ENCODE peak calls at places on chromosome 18, in four cellular contexts. One of them, this sample, is unnamed. For H3K27me3, the result is how much of the 10 kb centered on the place peaks cover.

GRCh38 chr18:77086034-77086433 is 46.5 kb downstream of the MBP start:
- DNase-seq in spleen: no peak
- DNase-seq in lower lobe of right lung: no peak
- DNase-seq in BJ: peak
- DNase-seq in this sample: peak

GRCh38 chr18:69484699-69485396 is 84.2 kb downstream of the DOK6 start:
- DNase-seq in BJ: peak
- DNase-seq in lower lobe of right lung: no peak
- DNase-seq in spleen: no peak
- DNase-seq in this sample: no peak

GRCh38 chr18:26813043-26813442 is 52.5 kb downstream of the AQP4 start:
- DNase-seq in lower lobe of right lung: no peak
- DNase-seq in spleen: no peak
- DNase-seq in BJ: no peak
- DNase-seq in this sample: peak

GRCh38 chr18:23191952-23192662 is 56.8 kb downstream of the CABLES1 start:
- DNase-seq in BJ: peak
- DNase-seq in lower lobe of right lung: no peak
- DNase-seq in spleen: peak
- DNase-seq in this sample: peak

GRCh38 chr18:42338683-42339082 is 383.6 kb downstream of the PIK3C3 start:
- DNase-seq in spleen: no peak
- DNase-seq in BJ: no peak
- DNase-seq in lower lobe of right lung: no peak
- DNase-seq in this sample: no peak

GRCh38 chr18:31630549-31630948 is 38.9 kb downstream of the TTR start:
- DNase-seq in BJ: no peak
- DNase-seq in spleen: no peak
- DNase-seq in lower lobe of right lung: no peak
- DNase-seq in this sample: no peak

GRCh38 chr18:77133051-77133919 is 702 bp upstream of the MBP start:
- DNase-seq in BJ: no peak
- DNase-seq in spleen: peak
- DNase-seq in lower lobe of right lung: peak
- DNase-seq in this sample: no peak

GRCh38 chr18:75926811-75927210 is 499.3 kb upstream of the SMIM21 start:
- DNase-seq in lower lobe of right lung: no peak
- DNase-seq in BJ: no peak
- DNase-seq in spleen: no peak
- DNase-seq in this sample: peak

GRCh38 chr18:54222922-54223567 is 1.4 kb downstream of the MBD2 start:
- DNase-seq in spleen: no peak
- DNase-seq in lower lobe of right lung: no peak
- DNase-seq in BJ: no peak
- DNase-seq in this sample: no peak

GRCh38 chr18:76437910-76438309 is 57.1 kb downstream of the ZNF516 start:
- DNase-seq in BJ: no peak
- DNase-seq in spleen: no peak
- DNase-seq in lower lobe of right lung: no peak
- DNase-seq in this sample: no peak

GRCh38 chr18:22391571-22392359 is 25.9 kb downstream of the CTAGE1 start:
- DNase-seq in BJ: peak
- DNase-seq in lower lobe of right lung: no peak
- DNase-seq in spleen: no peak
- DNase-seq in this sample: peak

GRCh38 chr18:13455470-13455869 is 236.9 kb downstream of the LDLRAD4 start:
- DNase-seq in spleen: no peak
- DNase-seq in BJ: no peak
- DNase-seq in lower lobe of right lung: no peak
- DNase-seq in this sample: no peak

GRCh38 chr18:13452448-13452811 is 233.9 kb downstream of the LDLRAD4 start:
- DNase-seq in BJ: peak
- DNase-seq in spleen: no peak
- DNase-seq in lower lobe of right lung: no peak
- DNase-seq in this sample: peak

GRCh38 chr18:13454363-13455150 is 236.0 kb downstream of the LDLRAD4 start:
- DNase-seq in BJ: no peak
- DNase-seq in lower lobe of right lung: no peak
- DNase-seq in spleen: no peak
- DNase-seq in this sample: no peak

GRCh38 chr18:13452851-13453524 is 234.4 kb downstream of the LDLRAD4 start:
- DNase-seq in spleen: no peak
- DNase-seq in lower lobe of right lung: no peak
- DNase-seq in BJ: no peak
- DNase-seq in this sample: no peak

GRCh38 chr18:13453714-13454113 is 235.2 kb downstream of the LDLRAD4 start:
- DNase-seq in BJ: no peak
- DNase-seq in lower lobe of right lung: no peak
- DNase-seq in spleen: no peak
- DNase-seq in this sample: no peak
- H3K27me3 ChIP-seq in BJ: under half
- H3K27me3 ChIP-seq in lower lobe of right lung: under half
- H3K27me3 ChIP-seq in spleen: under half
- H3K27me3 ChIP-seq in this sample: under half

GRCh38 chr18:78975699-78976098 is 3.9 kb upstream of the SALL3 start:
- DNase-seq in spleen: no peak
- DNase-seq in lower lobe of right lung: no peak
- DNase-seq in BJ: no peak
- DNase-seq in this sample: no peak

GRCh38 chr18:78975282-78975681 is 4.3 kb upstream of the SALL3 start:
- DNase-seq in spleen: no peak
- DNase-seq in lower lobe of right lung: no peak
- DNase-seq in BJ: no peak
- DNase-seq in this sample: no peak

GRCh38 chr18:78978336-78979057 is 1.1 kb upstream of the SALL3 start:
- DNase-seq in lower lobe of right lung: no peak
- DNase-seq in spleen: no peak
- DNase-seq in BJ: no peak
- DNase-seq in this sample: no peak

GRCh38 chr18:78977627-78978271 is 1.9 kb upstream of the SALL3 start:
- DNase-seq in spleen: no peak
- DNase-seq in lower lobe of right lung: no peak
- DNase-seq in BJ: no peak
- DNase-seq in this sample: no peak

GRCh38 chr18:78976697-78977626 is 2.7 kb upstream of the SALL3 start:
- DNase-seq in spleen: no peak
- DNase-seq in lower lobe of right lung: no peak
- DNase-seq in BJ: no peak
- DNase-seq in this sample: no peak
- H3K4me3 ChIP-seq in spleen: no peak
- H3K4me3 ChIP-seq in lower lobe of right lung: no peak
- H3K4me3 ChIP-seq in BJ: no peak
- H3K4me3 ChIP-seq in this sample: no peak

GRCh38 chr18:11887305-11888262 is 20.5 kb downstream of the MPPE1 start:
- DNase-seq in lower lobe of right lung: no peak
- DNase-seq in spleen: no peak
- DNase-seq in BJ: no peak
- DNase-seq in this sample: peak

GRCh38 chr18:11891737-11892136 is 16.4 kb downstream of the MPPE1 start:
- DNase-seq in spleen: no peak
- DNase-seq in BJ: no peak
- DNase-seq in lower lobe of right lung: no peak
- DNase-seq in this sample: no peak

GRCh38 chr18:11889284-11889683 is 18.8 kb downstream of the MPPE1 start:
- DNase-seq in spleen: no peak
- DNase-seq in BJ: no peak
- DNase-seq in lower lobe of right lung: no peak
- DNase-seq in this sample: no peak

GRCh38 chr18:11886629-11887028 is 21.5 kb downstream of the MPPE1 start:
- DNase-seq in lower lobe of right lung: no peak
- DNase-seq in spleen: no peak
- DNase-seq in BJ: no peak
- DNase-seq in this sample: no peak

DNA sequence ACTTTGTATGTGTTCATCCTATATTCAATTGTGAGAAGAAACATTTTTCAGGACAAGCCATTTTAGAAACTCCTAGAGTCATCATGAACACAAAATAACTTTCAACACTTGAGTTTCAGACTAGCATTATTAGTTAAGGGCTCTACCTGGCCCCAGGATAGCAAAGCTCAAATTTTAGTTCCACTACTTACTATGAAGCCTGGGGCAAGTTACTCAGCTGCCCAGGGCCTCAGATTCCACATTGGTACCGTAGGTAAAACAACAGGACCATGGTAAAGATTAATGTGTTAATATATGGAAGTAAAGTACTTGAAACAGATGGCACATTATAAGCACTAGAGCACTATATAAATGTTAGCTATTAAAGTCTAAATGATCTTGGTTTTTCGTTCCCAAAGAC is 19.4 kb downstream of the MPPE1 start:
- DNase-seq in BJ: no peak
- DNase-seq in lower lobe of right lung: no peak
- DNase-seq in spleen: no peak
- DNase-seq in this sample: no peak
- H3K27me3 ChIP-seq in BJ: under half
- H3K27me3 ChIP-seq in lower lobe of right lung: under half
- H3K27me3 ChIP-seq in spleen: under half
- H3K27me3 ChIP-seq in this sample: under half

GRCh38 chr18:21242141-21243040 is at the start of gene GREB1L:
- DNase-seq in BJ: no peak
- DNase-seq in spleen: no peak
- DNase-seq in lower lobe of right lung: peak
- DNase-seq in this sample: peak

GRCh38 chr18:21241224-21242131 is 554 bp upstream of the GREB1L start:
- DNase-seq in lower lobe of right lung: no peak
- DNase-seq in BJ: no peak
- DNase-seq in spleen: no peak
- DNase-seq in this sample: no peak

DNA sequence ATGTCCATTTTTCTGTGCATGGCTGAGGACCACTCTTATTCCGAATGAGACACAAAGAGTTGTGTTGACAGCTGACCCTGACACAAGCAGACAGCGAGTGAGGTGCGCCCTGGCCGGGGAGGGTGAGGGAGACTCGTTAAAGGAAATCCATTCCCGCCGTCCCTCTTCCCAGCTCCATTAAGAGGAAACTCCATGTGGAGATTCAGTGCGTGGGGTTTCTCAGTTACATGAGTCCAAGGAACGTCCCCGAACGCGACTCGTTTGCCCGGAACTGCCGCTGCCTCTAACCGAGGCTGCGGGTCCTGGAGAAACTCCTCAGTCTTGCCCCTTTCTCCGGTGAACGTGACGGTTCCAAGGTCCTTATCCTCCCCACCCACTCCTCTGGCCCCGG is 1.0 kb downstream of the GREB1L start:
- DNase-seq in BJ: no peak
- DNase-seq in lower lobe of right lung: no peak
- DNase-seq in spleen: no peak
- DNase-seq in this sample: no peak
- H3K4me3 ChIP-seq in BJ: peak
- H3K4me3 ChIP-seq in lower lobe of right lung: peak
- H3K4me3 ChIP-seq in spleen: peak
- H3K4me3 ChIP-seq in this sample: peak

GRCh38 chr18:8431036-8431435 is 178.2 kb upstream of the RAB12 start:
- DNase-seq in spleen: no peak
- DNase-seq in BJ: no peak
- DNase-seq in lower lobe of right lung: no peak
- DNase-seq in this sample: no peak

GRCh38 chr18:8435376-8435775 is 173.9 kb upstream of the RAB12 start:
- DNase-seq in BJ: no peak
- DNase-seq in lower lobe of right lung: no peak
- DNase-seq in spleen: no peak
- DNase-seq in this sample: no peak

GRCh38 chr18:8439091-8439490 is 170.1 kb upstream of the RAB12 start:
- DNase-seq in spleen: no peak
- DNase-seq in BJ: no peak
- DNase-seq in lower lobe of right lung: no peak
- DNase-seq in this sample: no peak

GRCh38 chr18:8428951-8429350 is 180.3 kb upstream of the RAB12 start:
- DNase-seq in lower lobe of right lung: no peak
- DNase-seq in BJ: no peak
- DNase-seq in spleen: no peak
- DNase-seq in this sample: no peak

DNA sequence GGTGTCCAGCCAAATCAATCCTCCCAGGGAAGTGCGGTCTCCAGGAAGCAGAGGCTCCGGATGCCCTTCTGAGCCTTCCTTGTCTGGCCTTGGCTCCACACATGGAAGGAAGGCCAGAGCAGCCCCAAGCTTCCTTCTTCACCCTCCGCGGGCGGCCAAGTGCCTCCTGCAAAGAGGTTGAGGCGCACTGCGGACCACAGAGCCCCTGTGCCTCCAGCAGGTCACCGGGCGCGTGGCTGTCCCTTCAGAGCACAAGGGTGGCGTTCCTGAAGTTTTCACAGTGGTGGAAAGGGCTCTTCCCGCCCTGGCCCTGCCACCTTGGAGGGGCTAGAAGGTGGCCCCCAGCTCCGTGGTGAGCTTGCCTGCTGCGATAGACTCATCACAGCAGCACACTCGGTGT is 175.9 kb upstream of the RAB12 start:
- DNase-seq in BJ: no peak
- DNase-seq in lower lobe of right lung: no peak
- DNase-seq in spleen: no peak
- DNase-seq in this sample: no peak
- H3K27me3 ChIP-seq in BJ: under half
- H3K27me3 ChIP-seq in lower lobe of right lung: under half
- H3K27me3 ChIP-seq in spleen: under half
- H3K27me3 ChIP-seq in this sample: under half

DNA sequence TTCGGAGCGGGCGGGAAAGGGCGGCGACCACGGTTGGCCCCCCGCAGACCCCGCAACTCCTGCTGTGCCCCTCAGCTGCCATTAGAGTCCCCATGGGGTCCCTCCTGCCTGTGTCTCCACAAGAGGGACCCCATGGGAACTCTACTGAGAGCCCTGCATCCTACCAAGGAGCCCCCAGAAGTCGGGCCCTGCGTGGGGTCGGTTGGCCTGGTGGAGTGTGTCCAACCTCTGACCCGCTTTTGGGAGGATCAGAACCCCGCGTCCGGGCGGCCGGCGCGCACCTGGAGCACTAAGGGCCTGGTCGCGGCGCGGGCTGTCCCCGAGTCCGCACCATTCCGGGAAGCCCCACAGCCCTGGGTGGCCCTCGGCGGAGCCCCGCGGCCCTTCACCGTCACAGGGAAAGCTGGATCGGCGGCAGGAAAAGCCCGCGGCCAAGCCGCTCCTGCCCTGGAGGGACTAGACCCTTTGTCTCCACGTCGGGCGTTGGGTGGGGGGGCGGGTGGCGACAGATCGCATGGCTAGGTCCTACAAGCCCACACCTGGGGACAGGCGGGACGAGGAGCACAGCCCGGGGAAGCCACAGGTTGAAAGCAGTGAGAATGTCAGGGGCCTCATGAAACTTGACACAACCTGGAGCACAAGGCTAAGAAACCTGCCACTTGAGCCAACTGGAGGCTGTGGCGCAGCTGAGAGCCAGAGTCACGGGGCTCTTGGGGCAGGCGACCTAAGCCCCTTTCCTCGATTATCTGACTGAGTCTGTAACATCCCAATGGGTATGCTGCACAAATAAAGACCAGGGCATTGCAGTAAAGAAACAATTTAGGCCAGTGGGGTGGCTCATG is 11.2 kb upstream of the CXXC1 start:
- DNase-seq in BJ: no peak
- DNase-seq in lower lobe of right lung: no peak
- DNase-seq in spleen: peak
- DNase-seq in this sample: no peak
- H3K4me3 ChIP-seq in BJ: peak
- H3K4me3 ChIP-seq in lower lobe of right lung: peak
- H3K4me3 ChIP-seq in spleen: peak
- H3K4me3 ChIP-seq in this sample: peak